ENCODE peak calls at places on chromosomes 4 and X, in six cellular contexts. C is CD8-positive, alpha-beta memory T cell; U is stimulated activated CD4-positive, alpha-beta T cell treated with anti-CD3 and anti-CD28 coated beads, Interleukin-12 subunit alpha, Interleukin-12 subunit beta, amount 100 ng/mL, for 48 hours; X is spleen; T is NCI-H1105; Q is amniotic stem cell. J is an unnamed sample.

GRCh38 chr4:86730310-86730709 is 118.9 kb downstream of the SLC10A6 start:
- DNase-seq in C (no peak), U (no peak), X (no peak), T (no peak), Q (no peak), J (no peak)

GRCh38 chrX:110384490-110384889 is 25.8 kb downstream of the RTL9 start:
- DNase-seq in C (no peak), U (no peak), X (no peak), T (no peak), Q (no peak), J (no peak)

GRCh38 chr4:142475663-142476062 is 370.4 kb downstream of the INPP4B start:
- DNase-seq in C (no peak), U (no peak), X (no peak), T (no peak), Q (no peak), J (no peak)

GRCh38 chrX:150362599-150363481 is at the start of gene MAMLD1:
- DNase-seq in C (peak; percentile 50), U (peak; percentile 38), X (peak; percentile 89), T (no peak), Q (peak; percentile 41), J (peak; percentile 83)

GRCh38 chr4:4990857-4991540 is 28.3 kb downstream of the CYTL1 start:
- DNase-seq in C (no peak), U (no peak), X (no peak), T (no peak), Q (peak; percentile 72), J (peak; percentile 91)

GRCh38 chr4:8245879-8246833 is 23.4 kb upstream of the HTRA3 start:
- DNase-seq in C (no peak), U (no peak), X (peak; percentile 41), T (no peak), Q (no peak), J (no peak)

GRCh38 chr4:2788101-2788500 is 4.8 kb upstream of the SH3BP2 start:
- DNase-seq in C (no peak), U (no peak), X (no peak), T (no peak), Q (no peak), J (no peak)

GRCh38 chr4:185357733-185358440 is 37.8 kb downstream of the LRP2BP start:
- DNase-seq in C (no peak), U (no peak), X (no peak), T (no peak), Q (no peak), J (no peak)

GRCh38 chr4:3204021-3204431 is 44.9 kb upstream of the MSANTD1 start:
- DNase-seq in C (no peak), U (no peak), X (no peak), T (no peak), Q (peak; percentile 2), J (no peak)

GRCh38 chr4:151563194-151563593 is 154.2 kb downstream of the FHIP1A start:
- DNase-seq in C (peak; percentile 13), U (no peak), X (no peak), T (no peak), Q (no peak), J (no peak)

GRCh38 chrX:21438792-21439191 is 64.6 kb downstream of the CNKSR2 start:
- DNase-seq in C (peak; percentile 43), U (no peak), X (no peak), T (no peak), Q (no peak), J (no peak)

GRCh38 chrX:42567268-42567667 is 210.7 kb downstream of the PPP1R2C start:
- DNase-seq in C (no peak), U (no peak), X (no peak), T (no peak), Q (no peak), J (no peak)

GRCh38 chrX:139931646-139932076 is 1.2 kb downstream of the ATP11C start:
- DNase-seq in C (peak; percentile 24), U (no peak), X (peak; percentile 90), T (peak; percentile 8), Q (peak; percentile 0), J (no peak)

GRCh38 chrX:110418220-110418856 is 59.7 kb downstream of the RTL9 start:
- DNase-seq in C (no peak), U (no peak), X (no peak), T (peak; percentile 14), Q (peak; percentile 22), J (no peak)

GRCh38 chr4:7342581-7343352 is 92.0 kb downstream of the PSAPL1 start:
- DNase-seq in C (no peak), U (no peak), X (peak; percentile 73), T (no peak), Q (no peak), J (no peak)

GRCh38 chr4:4415107-4415805 is 28.4 kb downstream of the NSG1 start:
- DNase-seq in C (no peak), U (no peak), X (peak; percentile 56), T (no peak), Q (no peak), J (no peak)

GRCh38 chr4:72858328-72858727 is 211.2 kb downstream of the COX18 start:
- DNase-seq in C (no peak), U (no peak), X (no peak), T (no peak), Q (no peak), J (no peak)

GRCh38 chr4:52861879-52862604 is at the start of gene RASL11B:
- DNase-seq in C (peak; percentile 83), U (peak; percentile 68), X (peak; percentile 90), T (peak; percentile 51), Q (peak; percentile 10), J (peak; percentile 87)

GRCh38 chr4:74932832-74933561 is at the start of gene PARM1:
- DNase-seq in C (no peak), U (peak; percentile 16), X (peak; percentile 95), T (peak; percentile 62), Q (peak; percentile 20), J (peak; percentile 90)

GRCh38 chrX:123201720-123202119 is 17.6 kb downstream of the GRIA3 start:
- DNase-seq in C (no peak), U (no peak), X (no peak), T (no peak), Q (no peak), J (no peak)

GRCh38 chr4:23747131-23747752 is 142.6 kb downstream of the PPARGC1A start:
- DNase-seq in C (no peak), U (no peak), X (no peak), T (no peak), Q (no peak), J (no peak)

GRCh38 chr4:57081651-57082349 is 28.4 kb downstream of the IGFBP7 start:
- DNase-seq in C (no peak), U (no peak), X (no peak), T (no peak), Q (no peak), J (no peak)

GRCh38 chr4:11514780-11515432 is 86.2 kb upstream of the HS3ST1 start:
- DNase-seq in C (no peak), U (no peak), X (no peak), T (no peak), Q (no peak), J (no peak)

GRCh38 chr4:187172340-187172761 is 448.7 kb upstream of the FAT1 start:
- DNase-seq in C (no peak), U (no peak), X (no peak), T (no peak), Q (no peak), J (no peak)

GRCh38 chrX:22109442-22109841 is 77.3 kb downstream of the PHEX start:
- DNase-seq in C (no peak), U (no peak), X (no peak), T (no peak), Q (no peak), J (no peak)

GRCh38 chr4:183249854-183250253 is 70.2 kb downstream of the CLDN22 start:
- DNase-seq in C (no peak), U (peak; percentile 7), X (no peak), T (no peak), Q (no peak), J (no peak)

GRCh38 chr4:11635336-11635735 is 206.6 kb upstream of the HS3ST1 start:
- DNase-seq in C (no peak), U (no peak), X (no peak), T (no peak), Q (no peak), J (no peak)

GRCh38 chrX:110204986-110205385 is 112.9 kb downstream of the AMMECR1 start:
- DNase-seq in C (no peak), U (no peak), X (no peak), T (no peak), Q (no peak), J (no peak)

GRCh38 chr4:2935762-2936743 is 27.2 kb downstream of the NOP14 start:
- DNase-seq in C (no peak), U (peak; percentile 67), X (peak; percentile 69), T (no peak), Q (no peak), J (no peak)

GRCh38 chr4:153204247-153205027 is at the start of gene TRIM2:
- DNase-seq in C (no peak), U (no peak), X (no peak), T (peak; percentile 22), Q (no peak), J (peak; percentile 86)

GRCh38 chrX:149372861-149373260 is 132.2 kb downstream of the IDS start:
- DNase-seq in C (no peak), U (no peak), X (no peak), T (no peak), Q (no peak), J (no peak)

GRCh38 chr4:18105023-18106011 is 83.8 kb upstream of the LCORL start:
- DNase-seq in C (no peak), U (no peak), X (no peak), T (no peak), Q (no peak), J (no peak)

GRCh38 chr4:72857787-72858186 is 211.7 kb downstream of the COX18 start:
- DNase-seq in C (no peak), U (no peak), X (no peak), T (no peak), Q (no peak), J (no peak)

GRCh38 chr4:88177981-88178632 is 19.7 kb upstream of the ABCG2 start:
- DNase-seq in C (no peak), U (no peak), X (no peak), T (no peak), Q (no peak), J (no peak)

GRCh38 chr4:120922390-120923200 is at the start of gene PRDM5:
- DNase-seq in C (peak; percentile 52), U (no peak), X (peak; percentile 78), T (no peak), Q (peak; percentile 12), J (peak; percentile 60)

GRCh38 chrX:129953881-129954280 is 28.6 kb upstream of the BCORL1 start:
- DNase-seq in C (no peak), U (no peak), X (no peak), T (no peak), Q (no peak), J (no peak)

GRCh38 chr4:172521171-172521570 is 647.4 kb upstream of the GALNT7 start:
- DNase-seq in C (no peak), U (no peak), X (no peak), T (no peak), Q (no peak), J (no peak)

J was measured in right atrium auricular region.